ENCODE peak calls at places on chromosomes 3 and 15, in four cellular contexts. B is breast epithelium; F is CD8-positive, alpha-beta T cell; M is caudate nucleus. N is an unnamed sample.

GRCh38 chr3:25555695-25556094 is 109.0 kb downstream of the TOP2B start:
- DNase-seq in B (no peak), M (no peak), F (no peak), N (no peak)

GRCh38 chr3:116951610-116952009 is 242.0 kb downstream of the TUSC7 start:
- DNase-seq in B (no peak), F (no peak), M (no peak), N (no peak)

GRCh38 chr3:117526485-117527079 is 817.0 kb downstream of the TUSC7 start:
- DNase-seq in F (no peak), B (no peak), M (peak; percentile 30), N (no peak)

GRCh38 chr3:60742606-60743145 is 508.6 kb downstream of the FHIT start:
- DNase-seq in M (no peak), B (no peak), F (no peak), N (no peak)

GRCh38 chr15:31292391-31293020 is 34.1 kb upstream of the KLF13 start:
- DNase-seq in B (peak; percentile 34), F (no peak), M (peak; percentile 42), N (no peak)

GRCh38 chr3:52197842-52198625 is at the start of gene ALAS1:
- DNase-seq in B (peak; percentile 85), M (peak; percentile 77), F (peak; percentile 98), N (peak; percentile 89)

GRCh38 chr3:24551626-24552025 is 57.0 kb upstream of the THRB start:
- DNase-seq in F (no peak), M (no peak), B (no peak), N (no peak)

GRCh38 chr3:74465652-74466415 is 148.6 kb downstream of the CNTN3 start:
- DNase-seq in M (no peak), F (no peak), B (no peak), N (no peak)

GRCh38 chr3:25527796-25528195 is 99.7 kb downstream of the RARB start:
- DNase-seq in B (no peak), M (no peak), F (no peak), N (no peak)

GRCh38 chr3:24598691-24599090 is 104.0 kb upstream of the THRB start:
- DNase-seq in F (no peak), B (no peak), M (no peak), N (no peak)

GRCh38 chr3:194386066-194386465 is 13.0 kb downstream of the GP5 start:
- DNase-seq in M (no peak), B (no peak), F (no peak), N (no peak)

DNA sequence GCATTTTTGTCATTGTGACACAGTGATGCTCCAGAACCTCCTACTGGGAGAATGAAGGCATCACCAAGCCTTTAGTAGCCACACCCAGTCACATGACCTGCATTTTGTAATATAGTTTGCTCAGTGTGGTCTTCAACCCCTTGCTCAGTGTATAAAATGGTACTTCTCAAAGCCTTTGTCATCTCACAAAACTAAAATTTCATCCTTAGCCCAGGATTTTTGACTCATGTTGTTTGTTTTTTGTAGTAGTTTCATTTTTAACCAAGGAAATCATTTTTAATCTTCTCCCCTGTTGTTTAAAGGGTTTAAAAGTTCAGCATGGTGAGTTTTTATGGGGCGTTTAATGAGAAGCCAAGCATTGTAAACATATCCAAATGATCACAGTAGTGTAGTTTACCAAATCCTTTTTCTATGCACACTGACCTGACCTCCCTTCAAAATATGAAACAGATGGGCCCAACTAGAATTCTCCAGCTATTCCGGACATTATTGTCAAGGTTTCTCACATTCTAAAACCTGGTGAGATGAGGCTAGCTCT is 123.5 kb upstream of the IL12A start:
- DNase-seq in M (no peak), F (no peak), B (no peak), N (no peak)
- H3K27ac ChIP-seq in M (peak overlapping the region; percentile 18), F (no peak overlapping the region), B (peak overlapping the region; percentile 67), N (no peak overlapping the region)

DNA sequence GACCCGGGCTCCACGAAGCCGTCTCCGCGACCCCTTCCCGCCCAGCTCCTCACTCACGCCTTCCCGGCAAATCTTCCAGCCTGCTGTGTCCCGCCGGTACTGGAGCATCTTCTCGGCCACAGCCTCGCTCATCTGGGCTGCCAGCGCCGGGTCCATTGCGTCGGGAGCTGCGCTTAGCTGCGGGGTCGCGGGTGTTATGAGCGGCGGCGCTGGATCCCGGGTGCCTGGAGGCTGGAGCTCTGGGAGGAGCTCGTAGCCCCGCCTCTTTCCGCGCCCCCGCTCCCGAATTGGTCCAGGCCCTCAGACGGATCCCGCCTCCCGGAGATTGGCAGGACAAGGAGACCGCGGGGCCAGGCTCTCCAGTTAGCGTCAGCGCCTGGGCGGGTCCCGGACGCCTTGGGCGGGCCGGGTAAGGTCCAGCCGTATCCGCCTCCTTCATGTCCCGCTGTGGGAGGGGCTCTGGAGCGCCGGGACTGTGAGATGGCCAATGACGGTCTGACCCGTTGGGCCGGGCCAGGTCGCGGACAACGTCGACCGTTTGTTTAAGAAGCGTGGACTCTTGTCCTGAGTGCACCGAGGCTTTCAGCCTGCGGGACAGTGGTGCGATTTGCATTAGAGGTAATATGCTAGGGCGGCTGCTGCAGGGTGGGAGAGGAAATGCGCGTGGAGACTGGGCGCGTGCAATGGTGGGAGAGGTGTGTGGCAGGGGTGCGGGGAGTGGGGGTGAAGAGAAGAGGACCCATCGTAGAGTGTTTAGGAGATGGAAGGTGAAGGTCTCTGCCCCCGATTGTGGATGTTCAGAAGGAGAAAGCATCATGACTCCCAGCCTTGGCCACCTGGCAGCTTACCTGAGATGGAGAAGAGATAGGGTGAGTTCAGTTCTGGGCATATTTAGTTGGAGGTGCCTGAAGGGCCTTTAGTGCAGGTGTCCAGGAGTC is at the start of gene STARD5:
- DNase-seq in F (peak; percentile 96), B (peak; percentile 97), M (peak; percentile 97), N (peak; percentile 98)
- H3K27ac ChIP-seq in F (peak within 1 kb of the TSS; percentile 54), B (peak within 1 kb of the TSS; percentile 79), M (no peak within 1 kb of the TSS), N (peak within 1 kb of the TSS; percentile 57)

GRCh38 chr3:50580683-50581458 is 11.5 kb downstream of the HEMK1 start:
- DNase-seq in M (no peak), F (no peak), B (no peak), N (no peak)
- H3K27ac ChIP-seq in M (no peak overlapping the region), F (no peak overlapping the region), B (no peak overlapping the region), N (no peak overlapping the region)

GRCh38 chr15:59280855-59281254 is 74.2 kb downstream of the LDHAL6B start:
- DNase-seq in B (no peak), F (no peak), M (no peak), N (no peak)
- H3K27ac ChIP-seq in B (no peak overlapping the region), F (no peak overlapping the region), M (no peak overlapping the region), N (no peak overlapping the region)